ENCODE peak calls at places on chromosomes 5 and 9, in six cellular contexts. Z, W, L, J, F and C are unnamed samples.

GRCh38 chr5:153147891-153148623 is 342.4 kb upstream of the GRIA1 start:
- DNase-seq in J (peak; percentile 71), F (peak; percentile 18), W (no peak), L (no peak), Z (peak; percentile 45), C (peak; percentile 43)

GRCh38 chr9:24479266-24479665 is 66.4 kb downstream of the IZUMO3 start:
- DNase-seq in F (peak; percentile 27), W (no peak), L (no peak), Z (no peak), J (peak; percentile 51), C (no peak)

GRCh38 chr5:148343603-148344230 is 8.4 kb downstream of the SPINK9 start:
- DNase-seq in L (no peak), J (no peak), W (no peak), Z (no peak), F (no peak), C (no peak)

GRCh38 chr5:146474040-146474439 is 26.9 kb downstream of the TCERG1 start:
- DNase-seq in W (no peak), L (no peak), F (no peak), J (no peak), Z (no peak), C (no peak)

GRCh38 chr9:110207071-110207923 is 662 bp downstream of the C9orf152 start:
- DNase-seq in F (no peak), L (peak; percentile 79), J (no peak), Z (peak; percentile 64), W (no peak), C (no peak)

GRCh38 chr5:154778534-154778933 is 23.4 kb downstream of the LARP1 start:
- DNase-seq in J (no peak), W (no peak), F (no peak), L (no peak), Z (no peak), C (no peak)

GRCh38 chr5:77550416-77550815 is 58.3 kb upstream of the WDR41 start:
- DNase-seq in F (peak; percentile 21), Z (no peak), J (peak; percentile 3), W (no peak), L (no peak), C (no peak)

GRCh38 chr9:129176786-129177442 is 1.1 kb downstream of the IER5L start:
- DNase-seq in Z (no peak), F (peak; percentile 41), W (peak; percentile 64), L (peak; percentile 75), J (peak; percentile 56), C (no peak)

GRCh38 chr9:127711226-127711701 is 4.2 kb downstream of the PTRH1 start:
- DNase-seq in W (no peak), Z (no peak), F (no peak), J (no peak), L (no peak), C (no peak)

GRCh38 chr5:149656576-149657182 is 73.4 kb upstream of the PPARGC1B start:
- DNase-seq in J (peak; percentile 36), F (no peak), W (no peak), Z (peak; percentile 67), L (peak; percentile 79), C (no peak)

GRCh38 chr5:123089572-123089970 is 530 bp downstream of the PRDM6 start:
- DNase-seq in F (peak; percentile 52), J (peak; percentile 39), W (no peak), Z (no peak), L (no peak), C (no peak)

GRCh38 chr5:172659909-172660628 is 19.0 kb downstream of the NEURL1B start:
- DNase-seq in L (peak; percentile 78), J (peak; percentile 71), F (peak; percentile 56), Z (peak; percentile 92), W (no peak), C (no peak)

GRCh38 chr5:76204713-76205112 is 121.5 kb downstream of the SV2C start:
- DNase-seq in Z (no peak), L (no peak), F (peak; percentile 1), W (no peak), J (no peak), C (no peak)

GRCh38 chr5:31192442-31192841 is 1.0 kb upstream of the CDH6 start:
- DNase-seq in L (no peak), Z (no peak), F (peak; percentile 44), J (no peak), W (no peak), C (peak; percentile 56)

GRCh38 chr5:139711067-139711851 is 63.1 kb downstream of the CXXC5 start:
- DNase-seq in F (peak; percentile 27), L (no peak), J (no peak), Z (peak; percentile 68), W (peak; percentile 71), C (no peak)

GRCh38 chr5:126912607-126913006 is 117.8 kb downstream of the MARCHF3 start:
- DNase-seq in J (no peak), F (no peak), L (no peak), W (no peak), Z (no peak), C (no peak)

GRCh38 chr5:154329062-154329461 is 116.7 kb upstream of the SAP30L start:
- DNase-seq in L (no peak), Z (no peak), F (no peak), J (no peak), W (no peak), C (no peak)

GRCh38 chr5:173327084-173327947 is 898 bp downstream of the STC2 start:
- DNase-seq in Z (no peak), L (no peak), W (no peak), F (peak; percentile 68), J (peak; percentile 77), C (no peak)

GRCh38 chr5:126015244-126016054 is 407.8 kb upstream of the GRAMD2B start:
- DNase-seq in J (peak; percentile 45), F (peak; percentile 78), Z (no peak), L (no peak), W (no peak), C (peak; percentile 84)

GRCh38 chr9:135134253-135135028 is 47.0 kb downstream of the OLFM1 start:
- DNase-seq in Z (no peak), J (no peak), F (no peak), W (no peak), L (no peak), C (no peak)

GRCh38 chr5:140988036-140988997 is 22.0 kb downstream of the PCDHAC2 start:
- DNase-seq in F (no peak), Z (no peak), L (no peak), J (no peak), W (no peak), C (no peak)

GRCh38 chr5:110386782-110387181 is 339.7 kb downstream of the TMEM232 start:
- DNase-seq in W (no peak), Z (no peak), F (peak; percentile 2), L (no peak), J (no peak), C (peak; percentile 60)

GRCh38 chr9:112900901-112901300 is 10.2 kb upstream of the SLC46A2 start:
- DNase-seq in Z (no peak), J (no peak), W (no peak), L (no peak), F (no peak), C (no peak)

GRCh38 chr9:120385606-120386389 is 194.2 kb downstream of the CDK5RAP2 start:
- DNase-seq in Z (peak; percentile 18), J (no peak), W (no peak), F (no peak), L (no peak), C (no peak)

GRCh38 chr9:77648458-77649108 is 461 bp upstream of the GNA14 start:
- DNase-seq in F (peak; percentile 36), Z (peak; percentile 29), W (no peak), J (peak; percentile 38), L (peak; percentile 78), C (no peak)

GRCh38 chr5:21573915-21574314 is 1279.2 kb downstream of the CDH12 start:
- DNase-seq in Z (no peak), W (no peak), J (no peak), F (no peak), L (no peak), C (no peak)
- H3K4me3 ChIP-seq in Z (no peak overlapping the region), W (no peak overlapping the region), J (no peak overlapping the region), F (no peak overlapping the region), L (no peak overlapping the region), C (no peak overlapping the region)

GRCh38 chr5:86885011-86885410 is 267.3 kb downstream of the COX7C start:
- DNase-seq in L (no peak), F (no peak), J (no peak), W (no peak), Z (no peak), C (no peak)
- TF ChIP-seq CTCF in L (no peak), F (no peak), J (no peak), W (no peak), Z (no peak), C (no peak)

GRCh38 chr5:158648631-158649030 is 451.1 kb downstream of the EBF1 start:
- DNase-seq in W (no peak), Z (no peak), J (no peak), L (no peak), F (peak; percentile 10), C (no peak)

GRCh38 chr5:158658439-158659230 is 441.1 kb downstream of the EBF1 start:
- DNase-seq in J (no peak), W (no peak), L (no peak), F (peak; percentile 56), Z (no peak), C (no peak)

DNA sequence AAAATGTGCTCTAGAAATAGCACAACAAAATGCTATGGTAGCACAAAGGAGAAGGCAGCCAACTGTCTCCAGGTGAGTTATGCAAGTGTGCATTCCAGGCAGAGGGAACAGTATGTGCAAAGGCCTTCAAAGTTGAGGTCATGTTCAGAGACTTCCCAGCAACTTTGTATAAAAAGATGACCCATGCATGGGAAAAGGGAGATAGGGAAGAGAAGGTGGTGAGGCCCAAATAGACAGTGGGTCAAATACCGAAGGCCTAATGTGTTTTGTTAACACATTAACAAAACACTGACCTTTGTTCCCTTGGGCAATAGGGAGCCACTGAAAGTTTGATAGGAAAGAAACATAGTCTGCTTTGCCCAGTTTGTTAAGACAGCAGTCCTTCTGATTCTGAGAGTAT is 445.3 kb downstream of the EBF1 start:
- DNase-seq in W (no peak), L (no peak), F (no peak), Z (no peak), J (no peak), C (no peak)
- H3K4me3 ChIP-seq in W (no peak overlapping the region), L (no peak overlapping the region), F (no peak overlapping the region), Z (no peak overlapping the region), J (no peak overlapping the region), C (no peak overlapping the region)

GRCh38 chr9:99193466-99193821 is 28.3 kb downstream of the ALG2 start:
- DNase-seq in W (no peak), F (no peak), J (no peak), L (no peak), Z (no peak), C (no peak)

GRCh38 chr9:99192786-99193465 is 28.8 kb downstream of the ALG2 start:
- DNase-seq in J (peak; percentile 7), L (no peak), W (no peak), Z (no peak), F (peak; percentile 25), C (no peak)

GRCh38 chr9:99199938-99200539 is 21.7 kb downstream of the ALG2 start:
- DNase-seq in J (no peak), L (no peak), W (no peak), Z (no peak), F (no peak), C (no peak)

GRCh38 chr9:99197987-99198386 is 23.8 kb downstream of the ALG2 start:
- DNase-seq in W (no peak), J (no peak), L (no peak), F (no peak), Z (no peak), C (no peak)

DNA sequence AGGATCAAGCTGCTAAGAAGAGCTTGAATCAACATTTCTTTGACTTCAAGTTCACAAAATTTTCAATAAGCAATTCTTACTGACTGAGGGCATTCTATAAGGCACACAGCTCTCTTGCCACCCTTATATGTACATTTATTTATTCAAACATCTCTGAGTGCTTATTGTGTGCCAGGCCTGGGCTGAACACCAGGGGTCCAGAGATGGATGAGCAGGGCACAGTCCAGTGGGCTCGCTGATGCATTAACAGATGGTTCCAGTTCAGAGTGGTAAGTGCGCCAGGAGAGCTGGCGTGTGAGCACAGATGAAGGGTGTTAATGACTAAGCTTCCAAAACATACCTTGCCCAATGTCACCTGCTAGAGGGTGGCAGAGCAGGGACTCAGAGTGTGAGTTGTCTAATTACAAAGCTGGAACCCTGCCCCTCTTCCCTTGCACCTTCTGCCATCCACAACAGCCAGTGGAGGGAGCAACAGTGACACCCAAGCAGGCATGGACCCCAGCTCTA is 24.6 kb downstream of the ALG2 start:
- DNase-seq in W (no peak), L (no peak), F (no peak), Z (no peak), J (no peak), C (no peak)
- TF ChIP-seq CTCF in W (no peak), L (no peak), F (no peak), Z (no peak), J (no peak), C (no peak)